ENCODE peak calls at places on chromosomes 16 and 17, in four cellular contexts. E, V, B and K are unnamed samples.

GRCh38 chr16:72285728-72286127 is 113.8 kb upstream of the PMFBP1 start:
- DNase-seq in E (no peak), V (no peak), B (no peak), K (no peak)

GRCh38 chr17:75130632-75131277 is 787 bp downstream of the NT5C start:
- DNase-seq in E (peak), V (peak), B (peak), K (peak)

GRCh38 chr17:7538891-7539290 is 10.0 kb upstream of the TNFSF12 start:
- DNase-seq in E (no peak), V (no peak), B (no peak), K (no peak)

GRCh38 chr17:75611746-75612437 is 21.3 kb upstream of the SMIM5 start:
- DNase-seq in E (no peak), V (no peak), B (no peak), K (no peak)

GRCh38 chr16:89018605-89019158 is 41.7 kb upstream of the CBFA2T3 start:
- DNase-seq in E (no peak), V (no peak), B (no peak), K (no peak)

GRCh38 chr16:57999971-58000705 is at the start of gene ZNF319:
- DNase-seq in E (no peak), V (no peak), B (no peak), K (no peak)

GRCh38 chr17:42104264-42104663 is 6.0 kb upstream of the ZNF385C start:
- DNase-seq in E (no peak), V (no peak), B (no peak), K (no peak)

GRCh38 chr16:56603589-56603988 is 4.8 kb upstream of the MT2A start:
- DNase-seq in E (no peak), V (no peak), B (peak), K (peak)

GRCh38 chr16:11914759-11915643 is 755 bp downstream of the GSPT1 start:
- DNase-seq in E (peak), V (peak), B (peak), K (peak)